ENCODE peak calls at places on chromosomes 6 and 20, in six cellular contexts. One of them, this sample, is unnamed.

GRCh38 chr6:37059344-37060194 is 54.1 kb downstream of the FGD2 start:
- DNase-seq in fibroblast of the conjunctiva: peak
- DNase-seq in T-helper 17 cell: no peak
- DNase-seq in GM13976: no peak
- DNase-seq in activated CD8-positive, alpha-beta memory T cell treated with anti-CD3 and anti-CD28 coated beads for 1 hour: no peak
- DNase-seq in nephron progenitor cell: peak
- DNase-seq in this sample: no peak

GRCh38 chr20:38825901-38826625 is 20.6 kb downstream of the PPP1R16B start:
- DNase-seq in nephron progenitor cell: peak
- DNase-seq in GM13976: no peak
- DNase-seq in T-helper 17 cell: no peak
- DNase-seq in activated CD8-positive, alpha-beta memory T cell treated with anti-CD3 and anti-CD28 coated beads for 1 hour: no peak
- DNase-seq in fibroblast of the conjunctiva: no peak
- DNase-seq in this sample: no peak

GRCh38 chr6:126040826-126041225 is 54.5 kb downstream of the TRMT11 start:
- DNase-seq in activated CD8-positive, alpha-beta memory T cell treated with anti-CD3 and anti-CD28 coated beads for 1 hour: no peak
- DNase-seq in fibroblast of the conjunctiva: no peak
- DNase-seq in GM13976: no peak
- DNase-seq in T-helper 17 cell: no peak
- DNase-seq in nephron progenitor cell: no peak
- DNase-seq in this sample: no peak

GRCh38 chr6:150876598-150876997 is 11.1 kb downstream of the MTHFD1L start:
- DNase-seq in fibroblast of the conjunctiva: no peak
- DNase-seq in T-helper 17 cell: no peak
- DNase-seq in activated CD8-positive, alpha-beta memory T cell treated with anti-CD3 and anti-CD28 coated beads for 1 hour: no peak
- DNase-seq in GM13976: no peak
- DNase-seq in nephron progenitor cell: no peak
- DNase-seq in this sample: no peak

GRCh38 chr6:129635396-129636164 is 74.4 kb downstream of the ARHGAP18 start:
- DNase-seq in nephron progenitor cell: no peak
- DNase-seq in fibroblast of the conjunctiva: peak
- DNase-seq in activated CD8-positive, alpha-beta memory T cell treated with anti-CD3 and anti-CD28 coated beads for 1 hour: no peak
- DNase-seq in GM13976: no peak
- DNase-seq in T-helper 17 cell: no peak
- DNase-seq in this sample: no peak

GRCh38 chr20:6579417-6579816 is 188.1 kb upstream of the BMP2 start:
- DNase-seq in GM13976: no peak
- DNase-seq in nephron progenitor cell: no peak
- DNase-seq in T-helper 17 cell: no peak
- DNase-seq in activated CD8-positive, alpha-beta memory T cell treated with anti-CD3 and anti-CD28 coated beads for 1 hour: no peak
- DNase-seq in fibroblast of the conjunctiva: no peak
- DNase-seq in this sample: no peak

GRCh38 chr6:129369737-129370136 is 340.2 kb downstream of the ARHGAP18 start:
- DNase-seq in fibroblast of the conjunctiva: no peak
- DNase-seq in GM13976: no peak
- DNase-seq in T-helper 17 cell: no peak
- DNase-seq in activated CD8-positive, alpha-beta memory T cell treated with anti-CD3 and anti-CD28 coated beads for 1 hour: no peak
- DNase-seq in nephron progenitor cell: no peak
- DNase-seq in this sample: no peak

GRCh38 chr6:143940011-143940597 is 68.0 kb downstream of the PLAGL1 start:
- DNase-seq in nephron progenitor cell: peak
- DNase-seq in T-helper 17 cell: peak
- DNase-seq in GM13976: peak
- DNase-seq in activated CD8-positive, alpha-beta memory T cell treated with anti-CD3 and anti-CD28 coated beads for 1 hour: no peak
- DNase-seq in fibroblast of the conjunctiva: peak
- DNase-seq in this sample: peak

GRCh38 chr6:133130863-133131262 is 110.3 kb upstream of the EYA4 start:
- DNase-seq in fibroblast of the conjunctiva: peak
- DNase-seq in GM13976: no peak
- DNase-seq in activated CD8-positive, alpha-beta memory T cell treated with anti-CD3 and anti-CD28 coated beads for 1 hour: no peak
- DNase-seq in T-helper 17 cell: no peak
- DNase-seq in nephron progenitor cell: no peak
- DNase-seq in this sample: no peak

GRCh38 chr20:50381771-50382593 is 128.2 kb upstream of the PTPN1 start:
- DNase-seq in T-helper 17 cell: no peak
- DNase-seq in fibroblast of the conjunctiva: no peak
- DNase-seq in nephron progenitor cell: no peak
- DNase-seq in GM13976: no peak
- DNase-seq in activated CD8-positive, alpha-beta memory T cell treated with anti-CD3 and anti-CD28 coated beads for 1 hour: no peak
- DNase-seq in this sample: no peak

GRCh38 chr6:63919556-63920110 is 284.0 kb downstream of the PHF3 start:
- DNase-seq in activated CD8-positive, alpha-beta memory T cell treated with anti-CD3 and anti-CD28 coated beads for 1 hour: no peak
- DNase-seq in T-helper 17 cell: no peak
- DNase-seq in nephron progenitor cell: no peak
- DNase-seq in fibroblast of the conjunctiva: no peak
- DNase-seq in GM13976: no peak
- DNase-seq in this sample: no peak

GRCh38 chr20:48523191-48523757 is 304.5 kb downstream of the PREX1 start:
- DNase-seq in GM13976: peak
- DNase-seq in nephron progenitor cell: peak
- DNase-seq in fibroblast of the conjunctiva: peak
- DNase-seq in activated CD8-positive, alpha-beta memory T cell treated with anti-CD3 and anti-CD28 coated beads for 1 hour: no peak
- DNase-seq in T-helper 17 cell: no peak
- DNase-seq in this sample: no peak

GRCh38 chr6:170286246-170286933 is 4.5 kb downstream of the DLL1 start:
- DNase-seq in T-helper 17 cell: no peak
- DNase-seq in fibroblast of the conjunctiva: no peak
- DNase-seq in GM13976: no peak
- DNase-seq in nephron progenitor cell: peak
- DNase-seq in activated CD8-positive, alpha-beta memory T cell treated with anti-CD3 and anti-CD28 coated beads for 1 hour: no peak
- DNase-seq in this sample: no peak

GRCh38 chr6:105645166-105645565 is 242.3 kb upstream of the PREP start:
- DNase-seq in nephron progenitor cell: no peak
- DNase-seq in T-helper 17 cell: no peak
- DNase-seq in activated CD8-positive, alpha-beta memory T cell treated with anti-CD3 and anti-CD28 coated beads for 1 hour: no peak
- DNase-seq in GM13976: no peak
- DNase-seq in fibroblast of the conjunctiva: no peak
- DNase-seq in this sample: no peak

GRCh38 chr6:13666194-13667105 is 45.2 kb downstream of the RANBP9 start:
- DNase-seq in activated CD8-positive, alpha-beta memory T cell treated with anti-CD3 and anti-CD28 coated beads for 1 hour: no peak
- DNase-seq in GM13976: no peak
- DNase-seq in T-helper 17 cell: no peak
- DNase-seq in fibroblast of the conjunctiva: no peak
- DNase-seq in nephron progenitor cell: no peak
- DNase-seq in this sample: no peak

GRCh38 chr6:22239261-22239660 is 57.6 kb downstream of the PRL start:
- DNase-seq in T-helper 17 cell: no peak
- DNase-seq in activated CD8-positive, alpha-beta memory T cell treated with anti-CD3 and anti-CD28 coated beads for 1 hour: no peak
- DNase-seq in fibroblast of the conjunctiva: no peak
- DNase-seq in GM13976: no peak
- DNase-seq in nephron progenitor cell: no peak
- DNase-seq in this sample: no peak

GRCh38 chr6:26327450-26328264 is 37.3 kb upstream of the BTN3A2 start:
- DNase-seq in nephron progenitor cell: peak
- DNase-seq in T-helper 17 cell: peak
- DNase-seq in GM13976: no peak
- DNase-seq in fibroblast of the conjunctiva: peak
- DNase-seq in activated CD8-positive, alpha-beta memory T cell treated with anti-CD3 and anti-CD28 coated beads for 1 hour: no peak
- DNase-seq in this sample: peak

GRCh38 chr6:53325785-53326184 is 23.0 kb downstream of the ELOVL5 start:
- DNase-seq in activated CD8-positive, alpha-beta memory T cell treated with anti-CD3 and anti-CD28 coated beads for 1 hour: no peak
- DNase-seq in GM13976: no peak
- DNase-seq in nephron progenitor cell: no peak
- DNase-seq in T-helper 17 cell: no peak
- DNase-seq in fibroblast of the conjunctiva: no peak
- DNase-seq in this sample: no peak

GRCh38 chr20:48187891-48188290 is 402.6 kb upstream of the SULF2 start:
- DNase-seq in fibroblast of the conjunctiva: no peak
- DNase-seq in T-helper 17 cell: no peak
- DNase-seq in nephron progenitor cell: no peak
- DNase-seq in GM13976: no peak
- DNase-seq in activated CD8-positive, alpha-beta memory T cell treated with anti-CD3 and anti-CD28 coated beads for 1 hour: no peak
- DNase-seq in this sample: no peak

GRCh38 chr6:156767603-156768467 is 9.3 kb upstream of the ARID1B start:
- DNase-seq in fibroblast of the conjunctiva: no peak
- DNase-seq in nephron progenitor cell: no peak
- DNase-seq in activated CD8-positive, alpha-beta memory T cell treated with anti-CD3 and anti-CD28 coated beads for 1 hour: no peak
- DNase-seq in GM13976: peak
- DNase-seq in T-helper 17 cell: no peak
- DNase-seq in this sample: peak

GRCh38 chr6:160431231-160431630 is 83.1 kb downstream of the SLC22A3 start:
- DNase-seq in GM13976: no peak
- DNase-seq in T-helper 17 cell: no peak
- DNase-seq in nephron progenitor cell: no peak
- DNase-seq in fibroblast of the conjunctiva: peak
- DNase-seq in activated CD8-positive, alpha-beta memory T cell treated with anti-CD3 and anti-CD28 coated beads for 1 hour: no peak
- DNase-seq in this sample: no peak

GRCh38 chr6:16168858-16169257 is 40.0 kb downstream of the MYLIP start:
- DNase-seq in GM13976: no peak
- DNase-seq in nephron progenitor cell: no peak
- DNase-seq in T-helper 17 cell: no peak
- DNase-seq in fibroblast of the conjunctiva: peak
- DNase-seq in activated CD8-positive, alpha-beta memory T cell treated with anti-CD3 and anti-CD28 coated beads for 1 hour: no peak
- DNase-seq in this sample: no peak

GRCh38 chr20:38473353-38473795 is 731 bp downstream of the RALGAPB start:
- DNase-seq in nephron progenitor cell: no peak
- DNase-seq in activated CD8-positive, alpha-beta memory T cell treated with anti-CD3 and anti-CD28 coated beads for 1 hour: no peak
- DNase-seq in GM13976: no peak
- DNase-seq in T-helper 17 cell: no peak
- DNase-seq in fibroblast of the conjunctiva: no peak
- DNase-seq in this sample: no peak

GRCh38 chr20:25009218-25010145 is 16.9 kb upstream of the APMAP start:
- DNase-seq in nephron progenitor cell: no peak
- DNase-seq in fibroblast of the conjunctiva: no peak
- DNase-seq in activated CD8-positive, alpha-beta memory T cell treated with anti-CD3 and anti-CD28 coated beads for 1 hour: no peak
- DNase-seq in T-helper 17 cell: no peak
- DNase-seq in GM13976: no peak
- DNase-seq in this sample: no peak

GRCh38 chr6:28105286-28105685 is 19.1 kb upstream of the ZSCAN16 start:
- DNase-seq in T-helper 17 cell: no peak
- DNase-seq in fibroblast of the conjunctiva: no peak
- DNase-seq in GM13976: peak
- DNase-seq in nephron progenitor cell: no peak
- DNase-seq in activated CD8-positive, alpha-beta memory T cell treated with anti-CD3 and anti-CD28 coated beads for 1 hour: no peak
- DNase-seq in this sample: no peak

GRCh38 chr6:135073757-135074393 is 19.3 kb upstream of the HBS1L start:
- DNase-seq in GM13976: no peak
- DNase-seq in fibroblast of the conjunctiva: no peak
- DNase-seq in T-helper 17 cell: no peak
- DNase-seq in activated CD8-positive, alpha-beta memory T cell treated with anti-CD3 and anti-CD28 coated beads for 1 hour: no peak
- DNase-seq in nephron progenitor cell: no peak
- DNase-seq in this sample: no peak

This sample was measured in GM06990.